ENCODE peak calls at places on chromosomes 5 and 9, in four cellular contexts. K is endodermal cell, R is gastrocnemius medialis, M is hepatocyte. C is an unnamed sample.
A peak's percentile ranks its signal among the peaks of the same experiment; 100 is the strongest.

GRCh38 chr5:40464461-40464860 is 215.3 kb upstream of the PTGER4 start:
- DNase-seq in K (no peak), R (no peak), M (no peak), C (no peak)

GRCh38 chr5:67537439-67538342 is 341.1 kb upstream of the CD180 start:
- DNase-seq in K (no peak), R (no peak), M (no peak), C (no peak)

GRCh38 chr9:75798484-75798883 is 92.0 kb upstream of the PCSK5 start:
- DNase-seq in K (no peak), R (no peak), M (no peak), C (no peak)

GRCh38 chr9:71977003-71977402 is 65.6 kb downstream of the C9orf85 start:
- DNase-seq in K (no peak), R (no peak), M (no peak), C (no peak)

GRCh38 chr5:124801551-124801950 is 55.1 kb upstream of the ZNF608 start:
- DNase-seq in K (no peak), R (no peak), M (no peak), C (no peak)

GRCh38 chr9:120985759-120986353 is 59.3 kb upstream of the TRAF1 start:
- DNase-seq in K (no peak), R (no peak), M (peak; percentile 56), C (peak; percentile 55)

GRCh38 chr9:81649475-81649874 is 39.9 kb downstream of the TLE1 start:
- DNase-seq in K (no peak), R (no peak), M (no peak), C (no peak)

GRCh38 chr5:88834499-88834898 is 48.5 kb downstream of the MEF2C start:
- DNase-seq in K (no peak), R (no peak), M (no peak), C (no peak)

GRCh38 chr5:79853676-79854418 is 137.2 kb downstream of the MTX3 start:
- DNase-seq in K (peak; percentile 55), R (no peak), M (no peak), C (no peak)

GRCh38 chr5:143448518-143448917 is 45.0 kb upstream of the NR3C1 start:
- DNase-seq in K (no peak), R (no peak), M (no peak), C (peak; percentile 13)

GRCh38 chr5:136526021-136526420 is 160.7 kb upstream of the TRPC7 start:
- DNase-seq in K (no peak), R (no peak), M (no peak), C (no peak)

GRCh38 chr5:143679777-143680176 is 132.2 kb upstream of the HMHB1 start:
- DNase-seq in K (no peak), R (no peak), M (no peak), C (no peak)

GRCh38 chr9:117869287-117869686 is 165.1 kb downstream of the TLR4 start:
- DNase-seq in K (no peak), R (no peak), M (no peak), C (no peak)

GRCh38 chr9:20398511-20399338 is 223.6 kb downstream of the MLLT3 start:
- DNase-seq in K (no peak), R (no peak), M (no peak), C (no peak)

GRCh38 chr5:132459031-132459982 is 31.3 kb downstream of the IRF1 start:
- DNase-seq in K (no peak), R (peak; percentile 87), M (no peak), C (no peak)

GRCh38 chr5:152547202-152547601 is 142.1 kb upstream of the NMUR2 start:
- DNase-seq in K (no peak), R (no peak), M (no peak), C (no peak)

GRCh38 chr5:126819253-126819652 is 42.3 kb downstream of the LMNB1 start:
- DNase-seq in K (no peak), R (no peak), M (no peak), C (no peak)

GRCh38 chr5:9408964-9409363 is 136.9 kb downstream of the SEMA5A start:
- DNase-seq in K (no peak), R (no peak), M (peak; percentile 12), C (no peak)

GRCh38 chr9:79584655-79584982 is 12.9 kb downstream of the TLE4 start:
- DNase-seq in K (no peak), R (no peak), M (no peak), C (no peak)

GRCh38 chr5:56815657-56816545 is 552 bp downstream of the MAP3K1 start:
- DNase-seq in K (peak; percentile 76), R (peak; percentile 25), M (peak; percentile 55), C (peak; percentile 49)

GRCh38 chr5:169161022-169161680 is 139.8 kb downstream of the SLIT3 start:
- DNase-seq in K (peak; percentile 74), R (peak; percentile 35), M (peak; percentile 86), C (peak; percentile 79)

GRCh38 chr9:76654051-76654461 is 110.2 kb upstream of the PCA3 start:
- DNase-seq in K (no peak), R (no peak), M (no peak), C (no peak)

GRCh38 chr5:91468643-91469422 is 85.7 kb upstream of the ARRDC3 start:
- DNase-seq in K (no peak), R (no peak), M (no peak), C (no peak)

GRCh38 chr5:57072218-57072892 is 101.5 kb upstream of the GPBP1 start:
- DNase-seq in K (no peak), R (no peak), M (no peak), C (no peak)

GRCh38 chr9:112500842-112501241 is 14.2 kb downstream of the KIAA1958 start:
- DNase-seq in K (no peak), R (no peak), M (no peak), C (no peak)

GRCh38 chr5:145750194-145750593 is 84.9 kb downstream of the PRELID2 start:
- DNase-seq in K (no peak), R (no peak), M (no peak), C (no peak)

GRCh38 chr9:70427161-70427945 is 12.9 kb upstream of the KLF9 start:
- DNase-seq in K (no peak), R (no peak), M (peak; percentile 46), C (no peak)

GRCh38 chr5:157596449-157596848 is 20.9 kb upstream of the ADAM19 start:
- DNase-seq in K (no peak), R (no peak), M (no peak), C (no peak)

GRCh38 chr9:122228191-122228905 is 409 bp downstream of the LHX6 start:
- DNase-seq in K (peak; percentile 74), R (no peak), M (no peak), C (no peak)

GRCh38 chr9:122226758-122227575 is 1.8 kb downstream of the LHX6 start:
- DNase-seq in K (peak; percentile 80), R (no peak), M (no peak), C (no peak)

GRCh38 chr9:122226142-122226757 is 2.5 kb downstream of the LHX6 start:
- DNase-seq in K (peak; percentile 70), R (no peak), M (no peak), C (no peak)

GRCh38 chr9:122228906-122229837 is at the start of gene LHX6:
- DNase-seq in K (peak; percentile 66), R (no peak), M (no peak), C (peak; percentile 19)

GRCh38 chr9:122227576-122227903 is 1.2 kb downstream of the LHX6 start:
- DNase-seq in K (no peak), R (no peak), M (no peak), C (no peak)
- H3K27me3 ChIP-seq in K (peaks cover 99% of the 10 kb centered on the region), R (peaks cover 60% of the 10 kb centered on the region), M (peaks cover 95% of the 10 kb centered on the region), C (peaks cover 1% of the 10 kb centered on the region)

GRCh38 chr5:160269017-160269416 is 39.7 kb downstream of the FABP6 start:
- DNase-seq in K (no peak), R (peak; percentile 67), M (peak; percentile 31), C (no peak)
- TF ChIP-seq CTCF in K (no peak), R (no peak), M (no peak), C (no peak)

GRCh38 chr5:77642915-77643653 is 4.6 kb upstream of the OTP start:
- DNase-seq in K (peak; percentile 79), R (no peak), M (no peak), C (no peak)

GRCh38 chr5:77645158-77645994 is 6.9 kb upstream of the OTP start:
- DNase-seq in K (peak; percentile 85), R (no peak), M (peak; percentile 70), C (peak; percentile 87)

GRCh38 chr5:77644443-77645157 is 6.1 kb upstream of the OTP start:
- DNase-seq in K (peak; percentile 81), R (no peak), M (no peak), C (no peak)

GRCh38 chr5:77641963-77642589 is 3.6 kb upstream of the OTP start:
- DNase-seq in K (no peak), R (no peak), M (no peak), C (no peak)

DNA sequence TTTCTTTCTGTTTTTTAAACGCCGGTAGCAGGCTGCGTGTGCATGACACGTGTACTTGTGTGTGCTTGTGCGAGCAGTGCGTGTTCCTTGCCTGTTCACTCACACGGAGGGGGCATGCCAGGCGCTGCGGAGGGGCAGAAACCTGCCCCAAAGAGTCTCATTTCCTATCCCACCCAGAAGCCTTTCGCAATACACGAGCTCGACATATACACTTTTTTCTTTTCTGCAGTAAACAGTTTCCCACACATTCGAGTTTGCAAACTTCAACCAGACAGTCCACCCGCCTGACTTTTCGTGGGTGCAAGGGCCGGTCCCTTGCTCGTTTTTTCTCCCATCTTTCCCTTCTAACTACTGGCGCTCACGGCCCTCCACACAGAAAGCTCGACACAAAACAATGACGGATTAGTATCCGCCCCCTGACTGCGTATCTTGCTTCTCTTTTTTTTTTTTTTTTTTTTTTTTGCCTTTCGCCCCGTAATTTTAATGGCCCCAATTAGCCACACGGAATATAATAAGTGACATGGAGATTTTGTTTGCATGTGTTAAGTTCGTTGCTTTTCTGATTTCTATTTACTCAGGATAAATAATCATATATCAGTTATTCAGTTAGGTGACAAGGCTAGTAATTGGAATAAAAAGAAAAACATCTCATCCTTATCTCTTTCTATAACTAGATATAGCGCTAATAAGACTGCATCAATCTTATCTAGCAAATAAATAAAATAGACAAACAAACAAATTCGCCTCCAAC is 5.3 kb upstream of the OTP start:
- DNase-seq in K (no peak), R (no peak), M (no peak), C (no peak)
- H3K4me3 ChIP-seq in K (peak overlapping the region; percentile 69), R (no peak overlapping the region), M (no peak overlapping the region), C (no peak overlapping the region)

GRCh38 chr5:150789943-150790611 is 11.5 kb downstream of the SMIM3 start:
- DNase-seq in K (peak; percentile 69), R (no peak), M (peak; percentile 81), C (no peak)

GRCh38 chr5:150791536-150791935 is 13.0 kb downstream of the SMIM3 start:
- DNase-seq in K (no peak), R (no peak), M (no peak), C (no peak)

GRCh38 chr5:150788974-150789373 is 10.4 kb downstream of the SMIM3 start:
- DNase-seq in K (no peak), R (no peak), M (no peak), C (no peak)

GRCh38 chr5:150787659-150788058 is 9.1 kb downstream of the SMIM3 start:
- DNase-seq in K (no peak), R (no peak), M (no peak), C (no peak)

DNA sequence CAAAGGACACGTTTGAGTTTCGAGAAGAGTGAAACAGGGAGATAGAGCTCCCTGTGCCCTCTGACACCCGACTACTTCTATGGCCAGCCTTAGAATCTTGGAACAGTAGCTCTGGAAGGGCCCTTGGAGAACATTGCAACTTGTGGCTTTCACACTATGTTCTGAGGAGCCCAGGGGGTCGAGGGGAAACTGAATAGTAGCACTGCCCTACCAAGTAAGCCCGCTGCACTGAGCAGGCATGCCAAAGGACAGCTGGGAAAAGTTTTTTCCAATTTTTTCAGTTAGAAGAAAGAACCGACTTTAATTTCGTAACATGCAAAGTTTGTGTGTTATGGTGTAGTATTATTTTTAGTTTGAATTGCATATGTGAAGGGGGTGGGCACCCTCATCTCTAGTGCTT is 10.9 kb downstream of the SMIM3 start:
- DNase-seq in K (peak; percentile 79), R (no peak), M (no peak), C (no peak)
- H3K27me3 ChIP-seq in K (no peaks in the 10 kb centered on the region), R (no peaks in the 10 kb centered on the region), M (no peaks in the 10 kb centered on the region), C (no peaks in the 10 kb centered on the region)